ENCODE peak calls at places on chromosome 22, in four cellular contexts. One of them, this sample, is unnamed.

GRCh38 chr22:39567135-39567946 is 3.2 kb upstream of the CACNA1I start:
- DNase-seq in mesenteric fat pad: no peak
- DNase-seq in EL: no peak
- DNase-seq in A172: no peak
- DNase-seq in this sample: no peak

GRCh38 chr22:35330258-35330861 is 30.7 kb downstream of the TOM1 start:
- DNase-seq in mesenteric fat pad: no peak
- DNase-seq in EL: peak
- DNase-seq in A172: peak
- DNase-seq in this sample: peak

GRCh38 chr22:46881373-46882118 is 119.1 kb downstream of the TBC1D22A start:
- DNase-seq in EL: peak
- DNase-seq in A172: peak
- DNase-seq in mesenteric fat pad: no peak
- DNase-seq in this sample: no peak

GRCh38 chr22:44379817-44380560 is 67.2 kb upstream of the SHISAL1 start:
- DNase-seq in mesenteric fat pad: no peak
- DNase-seq in EL: no peak
- DNase-seq in A172: no peak
- DNase-seq in this sample: peak

GRCh38 chr22:25403284-25403606 is 161.2 kb upstream of the GRK3 start:
- DNase-seq in mesenteric fat pad: no peak
- DNase-seq in A172: no peak
- DNase-seq in EL: no peak
- DNase-seq in this sample: no peak

GRCh38 chr22:23913306-23913660 is 19.1 kb downstream of the MIF start:
- DNase-seq in mesenteric fat pad: no peak
- DNase-seq in EL: no peak
- DNase-seq in A172: no peak
- DNase-seq in this sample: no peak

GRCh38 chr22:27075028-27075678 is 417.8 kb downstream of the MIAT start:
- DNase-seq in A172: no peak
- DNase-seq in EL: no peak
- DNase-seq in mesenteric fat pad: no peak
- DNase-seq in this sample: no peak

GRCh38 chr22:23263651-23264555 is 83.6 kb downstream of the BCR start:
- DNase-seq in A172: no peak
- DNase-seq in EL: no peak
- DNase-seq in mesenteric fat pad: no peak
- DNase-seq in this sample: no peak

GRCh38 chr22:17980638-17981051 is 43.7 kb downstream of the MICAL3 start:
- DNase-seq in mesenteric fat pad: no peak
- DNase-seq in A172: peak
- DNase-seq in EL: no peak
- DNase-seq in this sample: no peak

GRCh38 chr22:49824185-49824925 is 3.3 kb downstream of the BRD1 start:
- DNase-seq in EL: no peak
- DNase-seq in A172: no peak
- DNase-seq in mesenteric fat pad: no peak
- DNase-seq in this sample: no peak

GRCh38 chr22:39612811-39613548 is 42.4 kb downstream of the CACNA1I start:
- DNase-seq in EL: no peak
- DNase-seq in A172: no peak
- DNase-seq in mesenteric fat pad: no peak
- DNase-seq in this sample: peak

GRCh38 chr22:30270841-30271240 is 4.2 kb upstream of the OSM start:
- DNase-seq in EL: peak
- DNase-seq in A172: no peak
- DNase-seq in mesenteric fat pad: no peak
- DNase-seq in this sample: peak

GRCh38 chr22:45007247-45007945 is 2.4 kb downstream of the PHF21B start:
- DNase-seq in EL: peak
- DNase-seq in mesenteric fat pad: no peak
- DNase-seq in A172: peak
- DNase-seq in this sample: peak

GRCh38 chr22:19495562-19496323 is 16.0 kb downstream of the CDC45 start:
- DNase-seq in EL: no peak
- DNase-seq in mesenteric fat pad: no peak
- DNase-seq in A172: no peak
- DNase-seq in this sample: no peak

GRCh38 chr22:23754980-23755636 is 883 bp upstream of the VPREB3 start:
- DNase-seq in EL: no peak
- DNase-seq in A172: no peak
- DNase-seq in mesenteric fat pad: no peak
- DNase-seq in this sample: no peak

GRCh38 chr22:49638001-49638400 is 189.7 kb downstream of the BRD1 start:
- DNase-seq in A172: no peak
- DNase-seq in EL: no peak
- DNase-seq in mesenteric fat pad: no peak
- DNase-seq in this sample: no peak

GRCh38 chr22:46134111-46134705 is 16.1 kb upstream of the PPARA start:
- DNase-seq in EL: no peak
- DNase-seq in A172: no peak
- DNase-seq in mesenteric fat pad: no peak
- DNase-seq in this sample: no peak

GRCh38 chr22:19873138-19873959 is 18.7 kb upstream of the GNB1L start:
- DNase-seq in EL: no peak
- DNase-seq in mesenteric fat pad: no peak
- DNase-seq in A172: no peak
- DNase-seq in this sample: peak

GRCh38 chr22:28882545-28882877 is 861 bp upstream of the ZNRF3 start:
- DNase-seq in EL: peak
- DNase-seq in mesenteric fat pad: no peak
- DNase-seq in A172: no peak
- DNase-seq in this sample: no peak

GRCh38 chr22:46922037-46922436 is 159.6 kb downstream of the TBC1D22A start:
- DNase-seq in EL: no peak
- DNase-seq in A172: no peak
- DNase-seq in mesenteric fat pad: no peak
- DNase-seq in this sample: no peak

GRCh38 chr22:26673485-26673884 is 16.1 kb downstream of the MIAT start:
- DNase-seq in mesenteric fat pad: no peak
- DNase-seq in EL: peak
- DNase-seq in A172: no peak
- DNase-seq in this sample: no peak

GRCh38 chr22:48758905-48759875 is 1068.5 kb downstream of the BRD1 start:
- DNase-seq in EL: no peak
- DNase-seq in A172: no peak
- DNase-seq in mesenteric fat pad: peak
- DNase-seq in this sample: no peak

GRCh38 chr22:30396871-30397655 is at the start of gene SEC14L2:
- DNase-seq in EL: peak
- DNase-seq in A172: no peak
- DNase-seq in mesenteric fat pad: peak
- DNase-seq in this sample: peak

This sample was measured in heart left ventricle.